ENCODE peak calls at places on chromosomes 12 and 14, in seven cellular contexts. One of them, this sample, is unnamed.
A peak's percentile ranks its signal among the peaks of the same experiment; 100 is the strongest.

GRCh38 chr12:52279683-52280318 is 5.4 kb downstream of the KRT86 start:
- DNase-seq in mammary epithelial cell: no peak
- DNase-seq in aorta: no peak
- DNase-seq in AG04450: no peak
- DNase-seq in fibroblast of lung: no peak
- DNase-seq in right atrium auricular region: no peak
- DNase-seq in heart right ventricle: no peak
- DNase-seq in this sample: no peak

GRCh38 chr12:122527478-122527944 is 462 bp downstream of the KNTC1 start:
- DNase-seq in aorta: no peak
- DNase-seq in heart right ventricle: no peak
- DNase-seq in right atrium auricular region: no peak
- DNase-seq in fibroblast of lung: peak; percentile 10
- DNase-seq in AG04450: no peak
- DNase-seq in mammary epithelial cell: peak; percentile 35
- DNase-seq in this sample: no peak

GRCh38 chr12:56469007-56469930 is 891 bp downstream of the SPRYD4 start:
- DNase-seq in AG04450: no peak
- DNase-seq in aorta: no peak
- DNase-seq in fibroblast of lung: no peak
- DNase-seq in heart right ventricle: peak; percentile 26
- DNase-seq in right atrium auricular region: no peak
- DNase-seq in mammary epithelial cell: no peak
- DNase-seq in this sample: no peak

GRCh38 chr12:66119870-66120241 is 10.7 kb downstream of the LLPH start:
- DNase-seq in heart right ventricle: no peak
- DNase-seq in mammary epithelial cell: no peak
- DNase-seq in aorta: no peak
- DNase-seq in right atrium auricular region: no peak
- DNase-seq in fibroblast of lung: no peak
- DNase-seq in AG04450: no peak
- DNase-seq in this sample: no peak

GRCh38 chr14:24377660-24378059 is 9.7 kb downstream of the NFATC4 start:
- DNase-seq in right atrium auricular region: no peak
- DNase-seq in fibroblast of lung: no peak
- DNase-seq in mammary epithelial cell: no peak
- DNase-seq in aorta: no peak
- DNase-seq in AG04450: no peak
- DNase-seq in heart right ventricle: no peak
- DNase-seq in this sample: no peak

GRCh38 chr12:112967306-112967705 is 11.0 kb upstream of the OAS2 start:
- DNase-seq in heart right ventricle: no peak
- DNase-seq in mammary epithelial cell: no peak
- DNase-seq in fibroblast of lung: no peak
- DNase-seq in right atrium auricular region: no peak
- DNase-seq in AG04450: no peak
- DNase-seq in aorta: no peak
- DNase-seq in this sample: no peak

GRCh38 chr12:68932701-68933563 is at the start of gene CPM:
- DNase-seq in AG04450: no peak
- DNase-seq in mammary epithelial cell: peak; percentile 56
- DNase-seq in aorta: peak; percentile 88
- DNase-seq in right atrium auricular region: peak; percentile 62
- DNase-seq in fibroblast of lung: peak; percentile 24
- DNase-seq in heart right ventricle: peak; percentile 43
- DNase-seq in this sample: peak; percentile 29

GRCh38 chr12:111426341-111427185 is 20.8 kb downstream of the SH2B3 start:
- DNase-seq in aorta: no peak
- DNase-seq in heart right ventricle: no peak
- DNase-seq in mammary epithelial cell: no peak
- DNase-seq in AG04450: no peak
- DNase-seq in right atrium auricular region: no peak
- DNase-seq in fibroblast of lung: peak; percentile 25
- DNase-seq in this sample: no peak

GRCh38 chr12:58309806-58310205 is 368.4 kb downstream of the ATP23 start:
- DNase-seq in AG04450: no peak
- DNase-seq in heart right ventricle: no peak
- DNase-seq in right atrium auricular region: no peak
- DNase-seq in aorta: no peak
- DNase-seq in mammary epithelial cell: peak; percentile 61
- DNase-seq in fibroblast of lung: no peak
- DNase-seq in this sample: no peak

GRCh38 chr14:26138764-26139445 is 458.9 kb downstream of the NOVA1 start:
- DNase-seq in AG04450: no peak
- DNase-seq in heart right ventricle: no peak
- DNase-seq in aorta: no peak
- DNase-seq in fibroblast of lung: peak; percentile 8
- DNase-seq in right atrium auricular region: no peak
- DNase-seq in mammary epithelial cell: no peak
- DNase-seq in this sample: peak; percentile 10

GRCh38 chr14:22448035-22448904 is 140.8 kb downstream of the DAD1 start:
- DNase-seq in AG04450: no peak
- DNase-seq in fibroblast of lung: no peak
- DNase-seq in right atrium auricular region: no peak
- DNase-seq in heart right ventricle: no peak
- DNase-seq in mammary epithelial cell: no peak
- DNase-seq in aorta: no peak
- DNase-seq in this sample: no peak

GRCh38 chr12:14256555-14257169 is 108.8 kb upstream of the ATF7IP start:
- DNase-seq in aorta: peak; percentile 89
- DNase-seq in AG04450: peak; percentile 73
- DNase-seq in right atrium auricular region: peak; percentile 90
- DNase-seq in mammary epithelial cell: peak; percentile 42
- DNase-seq in fibroblast of lung: peak; percentile 93
- DNase-seq in heart right ventricle: peak; percentile 90
- DNase-seq in this sample: peak; percentile 59

GRCh38 chr12:14257303-14257733 is 108.2 kb upstream of the ATF7IP start:
- DNase-seq in aorta: no peak
- DNase-seq in right atrium auricular region: no peak
- DNase-seq in mammary epithelial cell: no peak
- DNase-seq in AG04450: no peak
- DNase-seq in fibroblast of lung: no peak
- DNase-seq in heart right ventricle: no peak
- DNase-seq in this sample: no peak

GRCh38 chr12:14256139-14256538 is 109.3 kb upstream of the ATF7IP start:
- DNase-seq in aorta: no peak
- DNase-seq in mammary epithelial cell: no peak
- DNase-seq in heart right ventricle: no peak
- DNase-seq in AG04450: no peak
- DNase-seq in right atrium auricular region: no peak
- DNase-seq in fibroblast of lung: peak; percentile 36
- DNase-seq in this sample: no peak

GRCh38 chr12:14249368-14249767 is 116.1 kb upstream of the ATF7IP start:
- DNase-seq in right atrium auricular region: no peak
- DNase-seq in fibroblast of lung: no peak
- DNase-seq in AG04450: no peak
- DNase-seq in aorta: no peak
- DNase-seq in mammary epithelial cell: peak; percentile 46
- DNase-seq in heart right ventricle: no peak
- DNase-seq in this sample: no peak

DNA sequence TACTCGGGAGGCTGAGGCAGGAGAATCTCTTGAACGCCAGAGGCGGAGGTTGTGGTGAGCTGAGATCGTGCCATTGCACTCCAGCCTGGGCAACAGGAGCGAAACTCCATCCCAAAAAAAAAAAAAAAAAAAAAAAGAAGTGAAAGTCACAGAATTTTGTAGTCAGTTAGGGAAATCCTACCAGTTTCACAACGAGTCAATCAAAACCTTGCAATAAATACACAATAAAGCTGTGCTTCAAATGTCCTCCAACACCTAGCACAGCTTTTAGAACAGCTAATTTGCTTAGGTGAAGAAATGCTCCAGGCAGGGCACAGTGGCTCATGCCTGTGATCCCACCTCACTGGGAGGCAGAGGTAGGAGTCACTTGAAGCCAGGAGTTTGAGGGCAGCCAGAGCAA is 112.8 kb upstream of the ATF7IP start:
- DNase-seq in right atrium auricular region: no peak
- DNase-seq in fibroblast of lung: no peak
- DNase-seq in AG04450: no peak
- DNase-seq in aorta: no peak
- DNase-seq in mammary epithelial cell: no peak
- DNase-seq in heart right ventricle: no peak
- DNase-seq in this sample: no peak
- H3K4me3 ChIP-seq in right atrium auricular region: no peak overlapping the region
- H3K4me3 ChIP-seq in fibroblast of lung: no peak overlapping the region
- H3K4me3 ChIP-seq in AG04450: no peak overlapping the region
- H3K4me3 ChIP-seq in aorta: no peak overlapping the region
- H3K4me3 ChIP-seq in mammary epithelial cell: no peak overlapping the region
- H3K4me3 ChIP-seq in heart right ventricle: no peak overlapping the region
- H3K4me3 ChIP-seq in this sample: no peak overlapping the region

GRCh38 chr12:124823272-124823970 is 40.2 kb downstream of the SCARB1 start:
- DNase-seq in mammary epithelial cell: no peak
- DNase-seq in heart right ventricle: no peak
- DNase-seq in right atrium auricular region: no peak
- DNase-seq in fibroblast of lung: no peak
- DNase-seq in aorta: no peak
- DNase-seq in AG04450: no peak
- DNase-seq in this sample: no peak

GRCh38 chr12:124819525-124819924 is 44.1 kb downstream of the SCARB1 start:
- DNase-seq in mammary epithelial cell: no peak
- DNase-seq in right atrium auricular region: no peak
- DNase-seq in aorta: no peak
- DNase-seq in heart right ventricle: no peak
- DNase-seq in AG04450: no peak
- DNase-seq in fibroblast of lung: no peak
- DNase-seq in this sample: no peak

GRCh38 chr12:124822218-124822617 is 41.4 kb downstream of the SCARB1 start:
- DNase-seq in right atrium auricular region: no peak
- DNase-seq in mammary epithelial cell: no peak
- DNase-seq in heart right ventricle: no peak
- DNase-seq in AG04450: no peak
- DNase-seq in aorta: no peak
- DNase-seq in fibroblast of lung: no peak
- DNase-seq in this sample: no peak

GRCh38 chr12:124820199-124820598 is 43.5 kb downstream of the SCARB1 start:
- DNase-seq in right atrium auricular region: no peak
- DNase-seq in AG04450: no peak
- DNase-seq in fibroblast of lung: no peak
- DNase-seq in mammary epithelial cell: no peak
- DNase-seq in heart right ventricle: no peak
- DNase-seq in aorta: no peak
- DNase-seq in this sample: no peak

DNA sequence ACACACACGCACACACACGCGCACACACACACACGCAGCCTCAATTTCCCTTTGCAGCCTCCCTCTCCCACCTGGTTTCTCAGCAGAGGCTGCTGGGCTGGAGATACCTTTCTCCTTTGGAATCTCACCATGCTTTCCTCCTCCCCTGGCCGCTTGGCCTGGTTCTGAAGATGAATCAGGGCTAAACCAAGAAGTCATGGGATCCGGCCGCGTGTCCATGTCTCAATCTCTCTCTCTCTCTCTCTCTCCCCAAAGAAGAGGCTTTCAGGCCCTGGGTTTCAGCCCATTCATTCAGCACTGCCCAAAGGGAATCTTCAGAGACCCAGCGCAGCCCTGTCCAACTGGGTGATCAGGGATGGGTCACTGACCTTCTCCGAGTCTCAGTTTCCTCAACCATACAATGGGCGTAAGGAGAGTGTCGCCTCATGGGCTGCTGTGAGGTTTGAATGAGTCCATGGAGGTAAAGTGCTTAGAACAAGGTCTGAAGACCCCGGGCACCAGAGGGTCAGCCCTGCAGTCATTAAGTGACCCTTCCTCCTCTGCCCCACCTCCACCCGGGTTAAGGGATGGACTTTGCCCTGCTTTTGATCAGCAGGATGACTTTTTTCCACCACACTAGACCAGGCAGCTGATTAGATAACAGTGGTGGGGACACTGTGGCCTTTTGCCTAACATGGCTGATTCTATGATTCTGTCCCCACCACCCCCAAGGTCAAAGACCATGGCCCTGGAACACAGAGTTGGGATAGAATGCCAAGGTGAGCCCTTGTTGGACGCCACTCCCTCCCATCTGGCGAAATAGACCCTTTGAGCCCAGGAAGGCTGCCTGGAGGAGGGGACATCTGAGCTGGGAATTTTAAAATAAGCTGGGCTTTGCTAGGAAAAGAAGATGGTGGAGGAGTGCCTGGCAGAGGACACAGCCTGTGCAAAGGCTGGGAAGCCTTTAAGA is 42.1 kb downstream of the SCARB1 start:
- DNase-seq in mammary epithelial cell: no peak
- DNase-seq in aorta: no peak
- DNase-seq in heart right ventricle: no peak
- DNase-seq in fibroblast of lung: no peak
- DNase-seq in AG04450: no peak
- DNase-seq in right atrium auricular region: no peak
- DNase-seq in this sample: no peak
- H3K4me3 ChIP-seq in mammary epithelial cell: no peak overlapping the region
- H3K4me3 ChIP-seq in aorta: no peak overlapping the region
- H3K4me3 ChIP-seq in heart right ventricle: no peak overlapping the region
- H3K4me3 ChIP-seq in fibroblast of lung: no peak overlapping the region
- H3K4me3 ChIP-seq in AG04450: no peak overlapping the region
- H3K4me3 ChIP-seq in right atrium auricular region: no peak overlapping the region
- H3K4me3 ChIP-seq in this sample: no peak overlapping the region

GRCh38 chr12:132172619-132173018 is 28.4 kb downstream of the NOC4L start:
- DNase-seq in aorta: no peak
- DNase-seq in mammary epithelial cell: no peak
- DNase-seq in fibroblast of lung: no peak
- DNase-seq in AG04450: no peak
- DNase-seq in right atrium auricular region: no peak
- DNase-seq in heart right ventricle: no peak
- DNase-seq in this sample: no peak
- H3K4me3 ChIP-seq in aorta: no peak overlapping the region
- H3K4me3 ChIP-seq in mammary epithelial cell: no peak overlapping the region
- H3K4me3 ChIP-seq in fibroblast of lung: no peak overlapping the region
- H3K4me3 ChIP-seq in AG04450: no peak overlapping the region
- H3K4me3 ChIP-seq in right atrium auricular region: no peak overlapping the region
- H3K4me3 ChIP-seq in heart right ventricle: no peak overlapping the region
- H3K4me3 ChIP-seq in this sample: no peak overlapping the region

GRCh38 chr12:89352492-89353187 is at the start of gene DUSP6:
- DNase-seq in heart right ventricle: peak; percentile 96
- DNase-seq in fibroblast of lung: peak; percentile 99
- DNase-seq in aorta: peak; percentile 97
- DNase-seq in AG04450: peak; percentile 96
- DNase-seq in mammary epithelial cell: peak; percentile 100
- DNase-seq in right atrium auricular region: peak; percentile 99
- DNase-seq in this sample: peak; percentile 97
- H3K4me3 ChIP-seq in heart right ventricle: peak within 1 kb of the TSS; percentile 87
- H3K4me3 ChIP-seq in fibroblast of lung: peak within 1 kb of the TSS; percentile 61
- H3K4me3 ChIP-seq in aorta: peak within 1 kb of the TSS; percentile 99
- H3K4me3 ChIP-seq in AG04450: peak within 1 kb of the TSS; percentile 98
- H3K4me3 ChIP-seq in mammary epithelial cell: peak within 1 kb of the TSS; percentile 92
- H3K4me3 ChIP-seq in right atrium auricular region: peak within 1 kb of the TSS; percentile 88
- H3K4me3 ChIP-seq in this sample: peak within 1 kb of the TSS; percentile 87

This sample was measured in skeletal muscle cell.